ENCODE peak calls at places on chromosomes 5 and 9, in seven cellular contexts. One of them, this sample, is unnamed.

GRCh38 chr5:150234606-150235547 is 45.0 kb downstream of the SLC6A7 start:
- DNase-seq in activated naive CD8-positive, alpha-beta T cell treated with anti-CD3 and anti-CD28 coated beads, Interleukin-2, amount 50 U/mL, for 16 hours: no peak
- DNase-seq in globus pallidus: peak
- DNase-seq in caudate nucleus: no peak
- DNase-seq in activated T-helper 1 cell treated with anti-CD3 and anti-CD28 coated beads, Interleukin-2, amount 50 U/mL, for 16 hours: no peak
- DNase-seq in NCI-H2171 treated with DMSO at 0.1 percent for 48 hours: no peak
- DNase-seq in activated T-cell treated with anti-CD3 and anti-CD28 coated beads for 1 hour: no peak
- DNase-seq in this sample: no peak

GRCh38 chr5:89313804-89314588 is 431.0 kb upstream of the MEF2C start:
- DNase-seq in NCI-H2171 treated with DMSO at 0.1 percent for 48 hours: no peak
- DNase-seq in activated naive CD8-positive, alpha-beta T cell treated with anti-CD3 and anti-CD28 coated beads, Interleukin-2, amount 50 U/mL, for 16 hours: no peak
- DNase-seq in activated T-helper 1 cell treated with anti-CD3 and anti-CD28 coated beads, Interleukin-2, amount 50 U/mL, for 16 hours: no peak
- DNase-seq in activated T-cell treated with anti-CD3 and anti-CD28 coated beads for 1 hour: no peak
- DNase-seq in caudate nucleus: no peak
- DNase-seq in globus pallidus: no peak
- DNase-seq in this sample: no peak

GRCh38 chr5:159444441-159445082 is 114.3 kb upstream of the IL12B start:
- DNase-seq in caudate nucleus: no peak
- DNase-seq in activated naive CD8-positive, alpha-beta T cell treated with anti-CD3 and anti-CD28 coated beads, Interleukin-2, amount 50 U/mL, for 16 hours: no peak
- DNase-seq in activated T-cell treated with anti-CD3 and anti-CD28 coated beads for 1 hour: no peak
- DNase-seq in NCI-H2171 treated with DMSO at 0.1 percent for 48 hours: peak
- DNase-seq in activated T-helper 1 cell treated with anti-CD3 and anti-CD28 coated beads, Interleukin-2, amount 50 U/mL, for 16 hours: no peak
- DNase-seq in globus pallidus: peak
- DNase-seq in this sample: no peak

GRCh38 chr5:39691136-39691535 is 266.4 kb upstream of the DAB2 start:
- DNase-seq in activated T-helper 1 cell treated with anti-CD3 and anti-CD28 coated beads, Interleukin-2, amount 50 U/mL, for 16 hours: no peak
- DNase-seq in globus pallidus: no peak
- DNase-seq in activated T-cell treated with anti-CD3 and anti-CD28 coated beads for 1 hour: no peak
- DNase-seq in caudate nucleus: no peak
- DNase-seq in NCI-H2171 treated with DMSO at 0.1 percent for 48 hours: no peak
- DNase-seq in activated naive CD8-positive, alpha-beta T cell treated with anti-CD3 and anti-CD28 coated beads, Interleukin-2, amount 50 U/mL, for 16 hours: no peak
- DNase-seq in this sample: no peak

GRCh38 chr5:28065664-28066063 is 1027.3 kb upstream of the CDH9 start:
- DNase-seq in globus pallidus: no peak
- DNase-seq in NCI-H2171 treated with DMSO at 0.1 percent for 48 hours: no peak
- DNase-seq in caudate nucleus: no peak
- DNase-seq in activated T-helper 1 cell treated with anti-CD3 and anti-CD28 coated beads, Interleukin-2, amount 50 U/mL, for 16 hours: no peak
- DNase-seq in activated T-cell treated with anti-CD3 and anti-CD28 coated beads for 1 hour: no peak
- DNase-seq in activated naive CD8-positive, alpha-beta T cell treated with anti-CD3 and anti-CD28 coated beads, Interleukin-2, amount 50 U/mL, for 16 hours: no peak
- DNase-seq in this sample: no peak

GRCh38 chr5:108615216-108615615 is 132.5 kb upstream of the FER start:
- DNase-seq in activated T-cell treated with anti-CD3 and anti-CD28 coated beads for 1 hour: no peak
- DNase-seq in NCI-H2171 treated with DMSO at 0.1 percent for 48 hours: peak
- DNase-seq in activated T-helper 1 cell treated with anti-CD3 and anti-CD28 coated beads, Interleukin-2, amount 50 U/mL, for 16 hours: no peak
- DNase-seq in globus pallidus: no peak
- DNase-seq in activated naive CD8-positive, alpha-beta T cell treated with anti-CD3 and anti-CD28 coated beads, Interleukin-2, amount 50 U/mL, for 16 hours: no peak
- DNase-seq in caudate nucleus: no peak
- DNase-seq in this sample: no peak

GRCh38 chr9:122115176-122116035 is 22.3 kb upstream of the TTLL11 start:
- DNase-seq in NCI-H2171 treated with DMSO at 0.1 percent for 48 hours: peak
- DNase-seq in caudate nucleus: no peak
- DNase-seq in activated T-helper 1 cell treated with anti-CD3 and anti-CD28 coated beads, Interleukin-2, amount 50 U/mL, for 16 hours: no peak
- DNase-seq in globus pallidus: no peak
- DNase-seq in activated T-cell treated with anti-CD3 and anti-CD28 coated beads for 1 hour: no peak
- DNase-seq in activated naive CD8-positive, alpha-beta T cell treated with anti-CD3 and anti-CD28 coated beads, Interleukin-2, amount 50 U/mL, for 16 hours: no peak
- DNase-seq in this sample: no peak

GRCh38 chr5:152113401-152113800 is 188.8 kb upstream of the GLRA1 start:
- DNase-seq in activated T-cell treated with anti-CD3 and anti-CD28 coated beads for 1 hour: peak
- DNase-seq in globus pallidus: no peak
- DNase-seq in activated naive CD8-positive, alpha-beta T cell treated with anti-CD3 and anti-CD28 coated beads, Interleukin-2, amount 50 U/mL, for 16 hours: no peak
- DNase-seq in caudate nucleus: no peak
- DNase-seq in NCI-H2171 treated with DMSO at 0.1 percent for 48 hours: no peak
- DNase-seq in activated T-helper 1 cell treated with anti-CD3 and anti-CD28 coated beads, Interleukin-2, amount 50 U/mL, for 16 hours: no peak
- DNase-seq in this sample: no peak

GRCh38 chr9:15421532-15421931 is 1.1 kb upstream of the SNAPC3 start:
- DNase-seq in activated naive CD8-positive, alpha-beta T cell treated with anti-CD3 and anti-CD28 coated beads, Interleukin-2, amount 50 U/mL, for 16 hours: no peak
- DNase-seq in activated T-cell treated with anti-CD3 and anti-CD28 coated beads for 1 hour: no peak
- DNase-seq in NCI-H2171 treated with DMSO at 0.1 percent for 48 hours: no peak
- DNase-seq in globus pallidus: no peak
- DNase-seq in caudate nucleus: no peak
- DNase-seq in activated T-helper 1 cell treated with anti-CD3 and anti-CD28 coated beads, Interleukin-2, amount 50 U/mL, for 16 hours: no peak
- DNase-seq in this sample: no peak

GRCh38 chr9:76732341-76732958 is 31.8 kb upstream of the PCA3 start:
- DNase-seq in activated naive CD8-positive, alpha-beta T cell treated with anti-CD3 and anti-CD28 coated beads, Interleukin-2, amount 50 U/mL, for 16 hours: no peak
- DNase-seq in activated T-cell treated with anti-CD3 and anti-CD28 coated beads for 1 hour: no peak
- DNase-seq in NCI-H2171 treated with DMSO at 0.1 percent for 48 hours: no peak
- DNase-seq in activated T-helper 1 cell treated with anti-CD3 and anti-CD28 coated beads, Interleukin-2, amount 50 U/mL, for 16 hours: no peak
- DNase-seq in globus pallidus: no peak
- DNase-seq in caudate nucleus: no peak
- DNase-seq in this sample: no peak

GRCh38 chr5:180455872-180456271 is 38.3 kb upstream of the CNOT6 start:
- DNase-seq in globus pallidus: no peak
- DNase-seq in activated T-helper 1 cell treated with anti-CD3 and anti-CD28 coated beads, Interleukin-2, amount 50 U/mL, for 16 hours: no peak
- DNase-seq in caudate nucleus: no peak
- DNase-seq in activated naive CD8-positive, alpha-beta T cell treated with anti-CD3 and anti-CD28 coated beads, Interleukin-2, amount 50 U/mL, for 16 hours: no peak
- DNase-seq in NCI-H2171 treated with DMSO at 0.1 percent for 48 hours: no peak
- DNase-seq in activated T-cell treated with anti-CD3 and anti-CD28 coated beads for 1 hour: no peak
- DNase-seq in this sample: no peak

GRCh38 chr5:68215888-68216736 is 556 bp downstream of the PIK3R1 start:
- DNase-seq in activated naive CD8-positive, alpha-beta T cell treated with anti-CD3 and anti-CD28 coated beads, Interleukin-2, amount 50 U/mL, for 16 hours: peak
- DNase-seq in activated T-helper 1 cell treated with anti-CD3 and anti-CD28 coated beads, Interleukin-2, amount 50 U/mL, for 16 hours: peak
- DNase-seq in NCI-H2171 treated with DMSO at 0.1 percent for 48 hours: peak
- DNase-seq in activated T-cell treated with anti-CD3 and anti-CD28 coated beads for 1 hour: peak
- DNase-seq in caudate nucleus: no peak
- DNase-seq in globus pallidus: no peak
- DNase-seq in this sample: peak

GRCh38 chr5:6950250-6950649 is 237.0 kb downstream of the TENT4A start:
- DNase-seq in activated T-cell treated with anti-CD3 and anti-CD28 coated beads for 1 hour: no peak
- DNase-seq in globus pallidus: no peak
- DNase-seq in activated T-helper 1 cell treated with anti-CD3 and anti-CD28 coated beads, Interleukin-2, amount 50 U/mL, for 16 hours: no peak
- DNase-seq in caudate nucleus: no peak
- DNase-seq in NCI-H2171 treated with DMSO at 0.1 percent for 48 hours: no peak
- DNase-seq in activated naive CD8-positive, alpha-beta T cell treated with anti-CD3 and anti-CD28 coated beads, Interleukin-2, amount 50 U/mL, for 16 hours: no peak
- DNase-seq in this sample: no peak

GRCh38 chr9:35349287-35349990 is 140.5 kb upstream of the RUSC2 start:
- DNase-seq in activated T-helper 1 cell treated with anti-CD3 and anti-CD28 coated beads, Interleukin-2, amount 50 U/mL, for 16 hours: no peak
- DNase-seq in activated naive CD8-positive, alpha-beta T cell treated with anti-CD3 and anti-CD28 coated beads, Interleukin-2, amount 50 U/mL, for 16 hours: no peak
- DNase-seq in NCI-H2171 treated with DMSO at 0.1 percent for 48 hours: no peak
- DNase-seq in globus pallidus: no peak
- DNase-seq in activated T-cell treated with anti-CD3 and anti-CD28 coated beads for 1 hour: no peak
- DNase-seq in caudate nucleus: no peak
- DNase-seq in this sample: no peak

GRCh38 chr9:93185261-93186150 is 1.6 kb downstream of the WNK2 start:
- DNase-seq in caudate nucleus: no peak
- DNase-seq in activated naive CD8-positive, alpha-beta T cell treated with anti-CD3 and anti-CD28 coated beads, Interleukin-2, amount 50 U/mL, for 16 hours: no peak
- DNase-seq in activated T-cell treated with anti-CD3 and anti-CD28 coated beads for 1 hour: no peak
- DNase-seq in globus pallidus: no peak
- DNase-seq in activated T-helper 1 cell treated with anti-CD3 and anti-CD28 coated beads, Interleukin-2, amount 50 U/mL, for 16 hours: no peak
- DNase-seq in NCI-H2171 treated with DMSO at 0.1 percent for 48 hours: no peak
- DNase-seq in this sample: no peak

GRCh38 chr5:132369471-132370240 is at the start of gene SLC22A5:
- DNase-seq in caudate nucleus: no peak
- DNase-seq in globus pallidus: peak
- DNase-seq in NCI-H2171 treated with DMSO at 0.1 percent for 48 hours: peak
- DNase-seq in activated naive CD8-positive, alpha-beta T cell treated with anti-CD3 and anti-CD28 coated beads, Interleukin-2, amount 50 U/mL, for 16 hours: peak
- DNase-seq in activated T-helper 1 cell treated with anti-CD3 and anti-CD28 coated beads, Interleukin-2, amount 50 U/mL, for 16 hours: peak
- DNase-seq in activated T-cell treated with anti-CD3 and anti-CD28 coated beads for 1 hour: peak
- DNase-seq in this sample: no peak

GRCh38 chr9:130576176-130576575 is 3.2 kb upstream of the FUBP3 start:
- DNase-seq in activated naive CD8-positive, alpha-beta T cell treated with anti-CD3 and anti-CD28 coated beads, Interleukin-2, amount 50 U/mL, for 16 hours: no peak
- DNase-seq in caudate nucleus: no peak
- DNase-seq in activated T-helper 1 cell treated with anti-CD3 and anti-CD28 coated beads, Interleukin-2, amount 50 U/mL, for 16 hours: no peak
- DNase-seq in activated T-cell treated with anti-CD3 and anti-CD28 coated beads for 1 hour: no peak
- DNase-seq in NCI-H2171 treated with DMSO at 0.1 percent for 48 hours: no peak
- DNase-seq in globus pallidus: no peak
- DNase-seq in this sample: no peak

GRCh38 chr9:100652850-100653249 is 75.0 kb downstream of the CAVIN4 start:
- DNase-seq in activated naive CD8-positive, alpha-beta T cell treated with anti-CD3 and anti-CD28 coated beads, Interleukin-2, amount 50 U/mL, for 16 hours: no peak
- DNase-seq in activated T-cell treated with anti-CD3 and anti-CD28 coated beads for 1 hour: no peak
- DNase-seq in caudate nucleus: peak
- DNase-seq in NCI-H2171 treated with DMSO at 0.1 percent for 48 hours: no peak
- DNase-seq in activated T-helper 1 cell treated with anti-CD3 and anti-CD28 coated beads, Interleukin-2, amount 50 U/mL, for 16 hours: no peak
- DNase-seq in globus pallidus: no peak
- DNase-seq in this sample: no peak

GRCh38 chr5:53123702-53124101 is 14.1 kb upstream of the MOCS2 start:
- DNase-seq in globus pallidus: no peak
- DNase-seq in activated naive CD8-positive, alpha-beta T cell treated with anti-CD3 and anti-CD28 coated beads, Interleukin-2, amount 50 U/mL, for 16 hours: no peak
- DNase-seq in NCI-H2171 treated with DMSO at 0.1 percent for 48 hours: peak
- DNase-seq in caudate nucleus: no peak
- DNase-seq in activated T-helper 1 cell treated with anti-CD3 and anti-CD28 coated beads, Interleukin-2, amount 50 U/mL, for 16 hours: no peak
- DNase-seq in activated T-cell treated with anti-CD3 and anti-CD28 coated beads for 1 hour: no peak
- DNase-seq in this sample: no peak

GRCh38 chr5:180043381-180043780 is 28.2 kb downstream of the RNF130 start:
- DNase-seq in activated T-helper 1 cell treated with anti-CD3 and anti-CD28 coated beads, Interleukin-2, amount 50 U/mL, for 16 hours: no peak
- DNase-seq in globus pallidus: no peak
- DNase-seq in activated T-cell treated with anti-CD3 and anti-CD28 coated beads for 1 hour: no peak
- DNase-seq in NCI-H2171 treated with DMSO at 0.1 percent for 48 hours: no peak
- DNase-seq in activated naive CD8-positive, alpha-beta T cell treated with anti-CD3 and anti-CD28 coated beads, Interleukin-2, amount 50 U/mL, for 16 hours: no peak
- DNase-seq in caudate nucleus: no peak
- DNase-seq in this sample: no peak

GRCh38 chr9:22469928-22470544 is 23.4 kb downstream of the DMRTA1 start:
- DNase-seq in NCI-H2171 treated with DMSO at 0.1 percent for 48 hours: peak
- DNase-seq in activated T-cell treated with anti-CD3 and anti-CD28 coated beads for 1 hour: no peak
- DNase-seq in globus pallidus: no peak
- DNase-seq in activated naive CD8-positive, alpha-beta T cell treated with anti-CD3 and anti-CD28 coated beads, Interleukin-2, amount 50 U/mL, for 16 hours: no peak
- DNase-seq in caudate nucleus: no peak
- DNase-seq in activated T-helper 1 cell treated with anti-CD3 and anti-CD28 coated beads, Interleukin-2, amount 50 U/mL, for 16 hours: no peak
- DNase-seq in this sample: no peak

GRCh38 chr9:69346596-69347390 is 21.8 kb downstream of the ENTREP1 start:
- DNase-seq in activated naive CD8-positive, alpha-beta T cell treated with anti-CD3 and anti-CD28 coated beads, Interleukin-2, amount 50 U/mL, for 16 hours: no peak
- DNase-seq in activated T-cell treated with anti-CD3 and anti-CD28 coated beads for 1 hour: no peak
- DNase-seq in activated T-helper 1 cell treated with anti-CD3 and anti-CD28 coated beads, Interleukin-2, amount 50 U/mL, for 16 hours: no peak
- DNase-seq in NCI-H2171 treated with DMSO at 0.1 percent for 48 hours: no peak
- DNase-seq in caudate nucleus: no peak
- DNase-seq in globus pallidus: no peak
- DNase-seq in this sample: no peak

GRCh38 chr5:71891856-71892255 is 172.8 kb downstream of the CARTPT start:
- DNase-seq in activated naive CD8-positive, alpha-beta T cell treated with anti-CD3 and anti-CD28 coated beads, Interleukin-2, amount 50 U/mL, for 16 hours: no peak
- DNase-seq in caudate nucleus: no peak
- DNase-seq in globus pallidus: no peak
- DNase-seq in activated T-helper 1 cell treated with anti-CD3 and anti-CD28 coated beads, Interleukin-2, amount 50 U/mL, for 16 hours: no peak
- DNase-seq in NCI-H2171 treated with DMSO at 0.1 percent for 48 hours: no peak
- DNase-seq in activated T-cell treated with anti-CD3 and anti-CD28 coated beads for 1 hour: no peak
- DNase-seq in this sample: no peak

GRCh38 chr5:143108498-143109128 is 294.9 kb downstream of the NR3C1 start:
- DNase-seq in globus pallidus: no peak
- DNase-seq in activated T-cell treated with anti-CD3 and anti-CD28 coated beads for 1 hour: no peak
- DNase-seq in activated naive CD8-positive, alpha-beta T cell treated with anti-CD3 and anti-CD28 coated beads, Interleukin-2, amount 50 U/mL, for 16 hours: no peak
- DNase-seq in activated T-helper 1 cell treated with anti-CD3 and anti-CD28 coated beads, Interleukin-2, amount 50 U/mL, for 16 hours: no peak
- DNase-seq in caudate nucleus: no peak
- DNase-seq in NCI-H2171 treated with DMSO at 0.1 percent for 48 hours: peak
- DNase-seq in this sample: no peak

GRCh38 chr5:127088226-127088625 is 14.9 kb upstream of the C5orf63 start:
- DNase-seq in globus pallidus: no peak
- DNase-seq in activated T-helper 1 cell treated with anti-CD3 and anti-CD28 coated beads, Interleukin-2, amount 50 U/mL, for 16 hours: no peak
- DNase-seq in activated naive CD8-positive, alpha-beta T cell treated with anti-CD3 and anti-CD28 coated beads, Interleukin-2, amount 50 U/mL, for 16 hours: no peak
- DNase-seq in caudate nucleus: no peak
- DNase-seq in activated T-cell treated with anti-CD3 and anti-CD28 coated beads for 1 hour: no peak
- DNase-seq in NCI-H2171 treated with DMSO at 0.1 percent for 48 hours: no peak
- DNase-seq in this sample: no peak

GRCh38 chr5:123511290-123511647 is 708 bp upstream of the CSNK1G3 start:
- DNase-seq in activated T-cell treated with anti-CD3 and anti-CD28 coated beads for 1 hour: no peak
- DNase-seq in activated T-helper 1 cell treated with anti-CD3 and anti-CD28 coated beads, Interleukin-2, amount 50 U/mL, for 16 hours: no peak
- DNase-seq in globus pallidus: no peak
- DNase-seq in caudate nucleus: no peak
- DNase-seq in NCI-H2171 treated with DMSO at 0.1 percent for 48 hours: no peak
- DNase-seq in activated naive CD8-positive, alpha-beta T cell treated with anti-CD3 and anti-CD28 coated beads, Interleukin-2, amount 50 U/mL, for 16 hours: no peak
- DNase-seq in this sample: no peak

GRCh38 chr5:163569284-163569683 is 63.9 kb downstream of the MAT2B start:
- DNase-seq in activated naive CD8-positive, alpha-beta T cell treated with anti-CD3 and anti-CD28 coated beads, Interleukin-2, amount 50 U/mL, for 16 hours: no peak
- DNase-seq in globus pallidus: no peak
- DNase-seq in activated T-helper 1 cell treated with anti-CD3 and anti-CD28 coated beads, Interleukin-2, amount 50 U/mL, for 16 hours: no peak
- DNase-seq in caudate nucleus: no peak
- DNase-seq in NCI-H2171 treated with DMSO at 0.1 percent for 48 hours: peak
- DNase-seq in activated T-cell treated with anti-CD3 and anti-CD28 coated beads for 1 hour: no peak
- DNase-seq in this sample: no peak

GRCh38 chr5:157143127-157143959 is 678 bp upstream of the MED7 start:
- DNase-seq in caudate nucleus: peak
- DNase-seq in activated naive CD8-positive, alpha-beta T cell treated with anti-CD3 and anti-CD28 coated beads, Interleukin-2, amount 50 U/mL, for 16 hours: peak
- DNase-seq in activated T-cell treated with anti-CD3 and anti-CD28 coated beads for 1 hour: peak
- DNase-seq in globus pallidus: no peak
- DNase-seq in NCI-H2171 treated with DMSO at 0.1 percent for 48 hours: peak
- DNase-seq in activated T-helper 1 cell treated with anti-CD3 and anti-CD28 coated beads, Interleukin-2, amount 50 U/mL, for 16 hours: peak
- DNase-seq in this sample: peak

GRCh38 chr9:134536101-134536900 is 105.3 kb upstream of the COL5A1 start:
- DNase-seq in NCI-H2171 treated with DMSO at 0.1 percent for 48 hours: no peak
- DNase-seq in activated T-cell treated with anti-CD3 and anti-CD28 coated beads for 1 hour: no peak
- DNase-seq in globus pallidus: no peak
- DNase-seq in activated T-helper 1 cell treated with anti-CD3 and anti-CD28 coated beads, Interleukin-2, amount 50 U/mL, for 16 hours: no peak
- DNase-seq in activated naive CD8-positive, alpha-beta T cell treated with anti-CD3 and anti-CD28 coated beads, Interleukin-2, amount 50 U/mL, for 16 hours: no peak
- DNase-seq in caudate nucleus: no peak
- DNase-seq in this sample: no peak

GRCh38 chr9:80030801-80031200 is 459.0 kb downstream of the TLE4 start:
- DNase-seq in caudate nucleus: no peak
- DNase-seq in NCI-H2171 treated with DMSO at 0.1 percent for 48 hours: no peak
- DNase-seq in activated naive CD8-positive, alpha-beta T cell treated with anti-CD3 and anti-CD28 coated beads, Interleukin-2, amount 50 U/mL, for 16 hours: no peak
- DNase-seq in activated T-cell treated with anti-CD3 and anti-CD28 coated beads for 1 hour: no peak
- DNase-seq in activated T-helper 1 cell treated with anti-CD3 and anti-CD28 coated beads, Interleukin-2, amount 50 U/mL, for 16 hours: no peak
- DNase-seq in globus pallidus: no peak
- DNase-seq in this sample: no peak

This sample was measured in esophagus squamous epithelium.